ENCODE peak calls at places on chromosomes 16 and 17, in ten cellular contexts. One of them, this sample, is unnamed. For H3K4me1, the result is how much of the 10 kb centered on the place peaks cover.

GRCh38 chr17:17545031-17545820 is 46.3 kb downstream of the PEMT start:
- DNase-seq in IMR-90: peak
- DNase-seq in cardiac muscle cell: peak
- DNase-seq in breast epithelium: no peak
- DNase-seq in thoracic aorta: no peak
- DNase-seq in psoas muscle: peak
- DNase-seq in mucosa of descending colon: no peak
- DNase-seq in kidney: peak
- DNase-seq in spleen: no peak
- DNase-seq in fibroblast of lung: peak
- DNase-seq in this sample: no peak

GRCh38 chr17:61253937-61254677 is 145.5 kb upstream of the TBX2 start:
- DNase-seq in IMR-90: no peak
- DNase-seq in cardiac muscle cell: no peak
- DNase-seq in breast epithelium: no peak
- DNase-seq in thoracic aorta: no peak
- DNase-seq in psoas muscle: no peak
- DNase-seq in mucosa of descending colon: peak
- DNase-seq in kidney: no peak
- DNase-seq in spleen: no peak
- DNase-seq in fibroblast of lung: no peak
- DNase-seq in this sample: no peak

GRCh38 chr17:8918811-8919210 is 46.7 kb downstream of the PIK3R5 start:
- DNase-seq in IMR-90: no peak
- DNase-seq in cardiac muscle cell: peak
- DNase-seq in breast epithelium: no peak
- DNase-seq in thoracic aorta: no peak
- DNase-seq in psoas muscle: no peak
- DNase-seq in mucosa of descending colon: no peak
- DNase-seq in kidney: no peak
- DNase-seq in spleen: no peak
- DNase-seq in fibroblast of lung: peak
- DNase-seq in this sample: no peak

GRCh38 chr17:70552230-70552981 is 383.1 kb downstream of the KCNJ2 start:
- DNase-seq in IMR-90: peak
- DNase-seq in cardiac muscle cell: peak
- DNase-seq in breast epithelium: no peak
- DNase-seq in thoracic aorta: no peak
- DNase-seq in psoas muscle: no peak
- DNase-seq in mucosa of descending colon: peak
- DNase-seq in kidney: no peak
- DNase-seq in spleen: no peak
- DNase-seq in fibroblast of lung: peak
- DNase-seq in this sample: no peak

GRCh38 chr17:69335018-69335417 is 8.1 kb upstream of the ABCA5 start:
- DNase-seq in IMR-90: peak
- DNase-seq in cardiac muscle cell: peak
- DNase-seq in breast epithelium: no peak
- DNase-seq in thoracic aorta: no peak
- DNase-seq in psoas muscle: no peak
- DNase-seq in mucosa of descending colon: no peak
- DNase-seq in kidney: no peak
- DNase-seq in spleen: no peak
- DNase-seq in fibroblast of lung: peak
- DNase-seq in this sample: no peak

GRCh38 chr16:1708768-1709180 is 2.8 kb downstream of the MAPK8IP3 start:
- DNase-seq in IMR-90: peak
- DNase-seq in cardiac muscle cell: peak
- DNase-seq in breast epithelium: no peak
- DNase-seq in thoracic aorta: no peak
- DNase-seq in psoas muscle: peak
- DNase-seq in mucosa of descending colon: no peak
- DNase-seq in kidney: no peak
- DNase-seq in spleen: peak
- DNase-seq in fibroblast of lung: peak
- DNase-seq in this sample: peak

GRCh38 chr17:32253117-32253611 is 12.5 kb upstream of the RHBDL3 start:
- DNase-seq in IMR-90: peak
- DNase-seq in cardiac muscle cell: peak
- DNase-seq in breast epithelium: peak
- DNase-seq in thoracic aorta: peak
- DNase-seq in psoas muscle: peak
- DNase-seq in mucosa of descending colon: peak
- DNase-seq in kidney: peak
- DNase-seq in spleen: peak
- DNase-seq in fibroblast of lung: peak
- DNase-seq in this sample: peak

GRCh38 chr17:82964851-82965341 is 114.5 kb upstream of the METRNL start:
- DNase-seq in IMR-90: no peak
- DNase-seq in cardiac muscle cell: no peak
- DNase-seq in breast epithelium: no peak
- DNase-seq in thoracic aorta: no peak
- DNase-seq in psoas muscle: peak
- DNase-seq in mucosa of descending colon: no peak
- DNase-seq in kidney: peak
- DNase-seq in spleen: peak
- DNase-seq in fibroblast of lung: no peak
- DNase-seq in this sample: no peak

GRCh38 chr17:65433592-65433991 is 127.9 kb downstream of the AXIN2 start:
- DNase-seq in IMR-90: no peak
- DNase-seq in cardiac muscle cell: peak
- DNase-seq in breast epithelium: peak
- DNase-seq in thoracic aorta: no peak
- DNase-seq in psoas muscle: no peak
- DNase-seq in mucosa of descending colon: no peak
- DNase-seq in kidney: no peak
- DNase-seq in spleen: no peak
- DNase-seq in fibroblast of lung: no peak
- DNase-seq in this sample: no peak

GRCh38 chr17:73749337-73749807 is 105.1 kb upstream of the SDK2 start:
- DNase-seq in IMR-90: no peak
- DNase-seq in cardiac muscle cell: no peak
- DNase-seq in breast epithelium: no peak
- DNase-seq in thoracic aorta: no peak
- DNase-seq in psoas muscle: no peak
- DNase-seq in mucosa of descending colon: no peak
- DNase-seq in kidney: no peak
- DNase-seq in spleen: no peak
- DNase-seq in fibroblast of lung: no peak
- DNase-seq in this sample: no peak

GRCh38 chr16:79278506-79278905 is 322.0 kb downstream of the MAF start:
- DNase-seq in IMR-90: no peak
- DNase-seq in cardiac muscle cell: no peak
- DNase-seq in breast epithelium: no peak
- DNase-seq in thoracic aorta: no peak
- DNase-seq in psoas muscle: no peak
- DNase-seq in mucosa of descending colon: peak
- DNase-seq in kidney: no peak
- DNase-seq in spleen: peak
- DNase-seq in fibroblast of lung: no peak
- DNase-seq in this sample: no peak

DNA sequence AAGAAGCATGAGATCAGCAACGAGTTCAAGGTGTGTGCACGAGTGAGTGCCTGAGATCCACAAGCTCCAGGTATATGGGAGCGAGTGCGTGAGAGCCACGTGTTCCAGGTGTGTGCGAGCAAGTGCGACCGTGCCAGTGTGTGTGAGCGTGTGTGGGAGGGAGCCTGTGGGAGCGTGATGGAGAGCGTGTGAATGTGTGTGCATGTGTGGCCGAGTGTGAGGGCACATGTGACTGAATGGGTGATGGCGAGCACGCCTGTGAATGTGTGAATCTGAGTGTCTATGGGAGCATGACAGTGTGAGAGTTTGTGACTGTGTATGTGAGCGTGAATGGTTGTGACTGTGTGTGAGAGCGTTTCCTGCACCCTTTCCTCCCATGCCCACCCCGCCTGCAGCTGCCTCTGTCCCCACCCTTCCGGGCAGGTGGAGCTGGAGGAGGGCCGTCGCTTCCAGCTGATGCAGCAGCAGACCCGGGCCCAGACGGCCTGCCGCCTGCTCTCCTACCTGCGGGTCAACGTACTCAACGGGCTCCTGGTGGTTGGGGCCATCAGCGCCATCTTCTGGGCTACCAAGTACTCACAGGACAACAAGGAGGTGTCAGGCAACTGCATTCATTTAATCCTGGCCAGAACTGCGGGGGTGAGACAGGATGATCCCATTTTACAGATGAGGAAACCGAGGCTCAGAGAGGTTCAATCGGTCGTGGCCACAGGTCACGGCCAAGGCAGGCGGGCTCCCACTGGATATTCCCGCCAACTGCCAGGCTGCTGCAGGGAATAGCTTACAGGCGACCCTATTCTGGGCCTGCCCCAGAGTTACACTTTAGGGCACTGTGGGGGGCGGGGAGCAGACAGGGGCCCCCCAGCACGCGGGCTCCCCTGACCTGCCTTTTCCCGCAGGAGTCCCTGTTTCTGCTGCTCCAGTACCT is 3.7 kb downstream of the TMC8 start:
- DNase-seq in IMR-90: peak
- DNase-seq in cardiac muscle cell: peak
- DNase-seq in breast epithelium: no peak
- DNase-seq in thoracic aorta: no peak
- DNase-seq in psoas muscle: peak
- DNase-seq in mucosa of descending colon: peak
- DNase-seq in kidney: peak
- DNase-seq in spleen: peak
- DNase-seq in fibroblast of lung: peak
- DNase-seq in this sample: no peak
- TF ChIP-seq CTCF in IMR-90: peak
- TF ChIP-seq CTCF in cardiac muscle cell: peak
- TF ChIP-seq CTCF in breast epithelium: peak
- TF ChIP-seq CTCF in thoracic aorta: no peak
- TF ChIP-seq CTCF in psoas muscle: peak
- TF ChIP-seq CTCF in mucosa of descending colon: peak
- TF ChIP-seq CTCF in kidney: peak
- TF ChIP-seq CTCF in spleen: peak
- TF ChIP-seq CTCF in fibroblast of lung: no peak
- TF ChIP-seq CTCF in this sample: peak

GRCh38 chr16:74030000-74030399 is 266.6 kb upstream of the PSMD7 start:
- DNase-seq in IMR-90: no peak
- DNase-seq in cardiac muscle cell: no peak
- DNase-seq in breast epithelium: no peak
- DNase-seq in thoracic aorta: no peak
- DNase-seq in psoas muscle: no peak
- DNase-seq in mucosa of descending colon: peak
- DNase-seq in kidney: no peak
- DNase-seq in spleen: no peak
- DNase-seq in fibroblast of lung: no peak
- DNase-seq in this sample: no peak

GRCh38 chr16:74034862-74035261 is 261.8 kb upstream of the PSMD7 start:
- DNase-seq in IMR-90: peak
- DNase-seq in cardiac muscle cell: peak
- DNase-seq in breast epithelium: no peak
- DNase-seq in thoracic aorta: no peak
- DNase-seq in psoas muscle: no peak
- DNase-seq in mucosa of descending colon: peak
- DNase-seq in kidney: no peak
- DNase-seq in spleen: no peak
- DNase-seq in fibroblast of lung: peak
- DNase-seq in this sample: no peak

GRCh38 chr16:74031551-74031950 is 265.1 kb upstream of the PSMD7 start:
- DNase-seq in IMR-90: no peak
- DNase-seq in cardiac muscle cell: no peak
- DNase-seq in breast epithelium: no peak
- DNase-seq in thoracic aorta: no peak
- DNase-seq in psoas muscle: no peak
- DNase-seq in mucosa of descending colon: no peak
- DNase-seq in kidney: no peak
- DNase-seq in spleen: no peak
- DNase-seq in fibroblast of lung: no peak
- DNase-seq in this sample: no peak

DNA sequence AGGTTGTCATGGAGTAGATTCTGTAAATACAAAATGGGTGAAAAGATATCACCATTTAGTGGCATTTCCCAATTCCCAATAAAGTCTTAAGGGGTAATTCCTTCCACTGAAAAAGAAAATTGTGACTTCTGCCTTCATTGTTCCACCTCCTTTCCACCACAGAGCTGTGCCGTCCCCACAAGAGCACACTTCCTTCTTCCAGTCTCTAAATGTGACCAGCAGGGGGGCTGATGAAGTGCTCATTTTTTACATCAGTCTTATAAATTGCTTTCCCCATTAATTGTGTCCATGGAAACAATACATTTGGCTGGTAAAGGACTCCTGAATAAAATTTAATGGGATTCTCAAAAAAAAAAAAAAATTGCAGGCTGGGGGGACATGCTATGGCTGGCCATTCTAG is 260.8 kb upstream of the PSMD7 start:
- DNase-seq in IMR-90: peak
- DNase-seq in cardiac muscle cell: peak
- DNase-seq in breast epithelium: no peak
- DNase-seq in thoracic aorta: no peak
- DNase-seq in psoas muscle: no peak
- DNase-seq in mucosa of descending colon: no peak
- DNase-seq in kidney: no peak
- DNase-seq in spleen: no peak
- DNase-seq in fibroblast of lung: peak
- DNase-seq in this sample: no peak
- H3K4me1 ChIP-seq in IMR-90: under half
- H3K4me1 ChIP-seq in cardiac muscle cell: under half
- H3K4me1 ChIP-seq in breast epithelium: under half
- H3K4me1 ChIP-seq in thoracic aorta: under half
- H3K4me1 ChIP-seq in psoas muscle: under half
- H3K4me1 ChIP-seq in mucosa of descending colon: under half
- H3K4me1 ChIP-seq in kidney: under half
- H3K4me1 ChIP-seq in spleen: under half
- H3K4me1 ChIP-seq in fibroblast of lung: under half
- H3K4me1 ChIP-seq in this sample: under half

GRCh38 chr16:84406006-84406963 is 37.9 kb downstream of the ATP2C2 start:
- DNase-seq in IMR-90: no peak
- DNase-seq in cardiac muscle cell: no peak
- DNase-seq in breast epithelium: no peak
- DNase-seq in thoracic aorta: no peak
- DNase-seq in psoas muscle: no peak
- DNase-seq in mucosa of descending colon: no peak
- DNase-seq in kidney: no peak
- DNase-seq in spleen: no peak
- DNase-seq in fibroblast of lung: no peak
- DNase-seq in this sample: no peak
- TF ChIP-seq CTCF in IMR-90: no peak
- TF ChIP-seq CTCF in cardiac muscle cell: no peak
- TF ChIP-seq CTCF in breast epithelium: no peak
- TF ChIP-seq CTCF in thoracic aorta: no peak
- TF ChIP-seq CTCF in psoas muscle: no peak
- TF ChIP-seq CTCF in mucosa of descending colon: no peak
- TF ChIP-seq CTCF in kidney: no peak
- TF ChIP-seq CTCF in spleen: no peak
- TF ChIP-seq CTCF in fibroblast of lung: no peak
- TF ChIP-seq CTCF in this sample: no peak

DNA sequence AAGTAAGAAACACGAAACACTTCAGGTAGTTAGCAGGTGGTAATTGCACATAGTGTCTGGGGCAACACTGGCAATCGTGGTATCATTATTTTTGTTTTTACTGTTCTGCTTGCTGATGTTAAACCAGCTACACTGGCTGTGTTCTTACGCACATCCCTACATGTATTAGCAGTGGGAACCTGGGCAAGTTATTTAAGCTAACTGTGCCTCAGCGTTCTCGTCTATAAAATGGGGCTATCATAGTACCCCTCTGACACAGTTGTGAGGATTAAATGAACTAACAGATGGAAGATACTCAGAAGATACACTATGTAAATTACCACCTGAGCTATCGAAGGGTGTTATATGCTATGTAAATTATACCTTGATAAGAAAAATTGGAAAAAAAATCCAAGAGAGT is 117.4 kb downstream of the SNX29 start:
- DNase-seq in IMR-90: no peak
- DNase-seq in cardiac muscle cell: no peak
- DNase-seq in breast epithelium: no peak
- DNase-seq in thoracic aorta: no peak
- DNase-seq in psoas muscle: no peak
- DNase-seq in mucosa of descending colon: no peak
- DNase-seq in kidney: no peak
- DNase-seq in spleen: no peak
- DNase-seq in fibroblast of lung: no peak
- DNase-seq in this sample: no peak
- H3K4me1 ChIP-seq in IMR-90: under half
- H3K4me1 ChIP-seq in cardiac muscle cell: under half
- H3K4me1 ChIP-seq in breast epithelium: under half
- H3K4me1 ChIP-seq in thoracic aorta: under half
- H3K4me1 ChIP-seq in psoas muscle: under half
- H3K4me1 ChIP-seq in mucosa of descending colon: under half
- H3K4me1 ChIP-seq in kidney: under half
- H3K4me1 ChIP-seq in spleen: under half
- H3K4me1 ChIP-seq in fibroblast of lung: under half
- H3K4me1 ChIP-seq in this sample: half or more

This sample was measured in heart right ventricle.